ENCODE peak calls at places on chromosomes 1 and 21, in five cellular contexts. U is Peyer's patch, P is fibroblast of lung, K is GM12878, O is tibial nerve. D is an unnamed sample. For H3K4me1 and H3K36me3, the result is how much of the 10 kb centered on the place peaks cover.

GRCh38 chr1:116261227-116261626 is 111.8 kb upstream of the ATP1A1 start:
- DNase-seq in U (no peak), P (no peak), K (no peak), O (no peak), D (no peak)

GRCh38 chr21:31887596-31887920 is 14.7 kb downstream of the HUNK start:
- DNase-seq in U (no peak), P (no peak), K (no peak), O (no peak), D (no peak)

GRCh38 chr1:223859037-223859436 is 13.3 kb upstream of the TP53BP2 start:
- DNase-seq in U (no peak), P (no peak), K (no peak), O (no peak), D (no peak)

GRCh38 chr1:153614189-153614900 is 1.4 kb upstream of the S100A16 start:
- DNase-seq in U (no peak), P (no peak), K (no peak), O (no peak), D (no peak)

GRCh38 chr1:115196291-115196690 is 107.0 kb upstream of the TSPAN2 start:
- DNase-seq in U (no peak), P (no peak), K (no peak), O (no peak), D (no peak)

GRCh38 chr1:27071049-27071416 is 58.4 kb upstream of the TENT5B start:
- DNase-seq in U (no peak), P (no peak), K (no peak), O (no peak), D (no peak)

GRCh38 chr1:88890790-88891317 is 513 bp downstream of the GTF2B start:
- DNase-seq in U (peak), P (peak), K (no peak), O (no peak), D (peak)

GRCh38 chr1:50516056-50516455 is 92.8 kb upstream of the DMRTA2 start:
- DNase-seq in U (no peak), P (peak), K (no peak), O (no peak), D (no peak)

GRCh38 chr1:114154146-114154962 is 685 bp upstream of the SYT6 start:
- DNase-seq in U (no peak), P (peak), K (no peak), O (no peak), D (no peak)

GRCh38 chr1:43067856-43068751 is 104.0 kb downstream of the EBNA1BP2 start:
- DNase-seq in U (peak), P (peak), K (no peak), O (no peak), D (peak)

GRCh38 chr1:98277111-98277510 is 356.3 kb upstream of the DPYD start:
- DNase-seq in U (no peak), P (peak), K (no peak), O (no peak), D (no peak)

GRCh38 chr1:234520908-234521801 is 42.2 kb upstream of the TARBP1 start:
- DNase-seq in U (no peak), P (no peak), K (no peak), O (no peak), D (no peak)

GRCh38 chr1:37430074-37430985 is 44.0 kb upstream of the ZC3H12A start:
- DNase-seq in U (no peak), P (no peak), K (no peak), O (no peak), D (no peak)

GRCh38 chr1:87834941-87835340 is 506.3 kb downstream of the LMO4 start:
- DNase-seq in U (no peak), P (no peak), K (no peak), O (no peak), D (no peak)

GRCh38 chr1:2290595-2291510 is 62.7 kb downstream of the SKI start:
- DNase-seq in U (peak), P (peak), K (peak), O (peak), D (peak)

GRCh38 chr21:44490816-44491215 is 35.5 kb downstream of the LRRC3 start:
- DNase-seq in U (no peak), P (no peak), K (no peak), O (no peak), D (no peak)

GRCh38 chr1:16048573-16049189 is 5.1 kb downstream of the CLCNKB start:
- DNase-seq in U (no peak), P (peak), K (no peak), O (no peak), D (no peak)

GRCh38 chr1:15218287-15219279 is 28.4 kb upstream of the FHAD1 start:
- DNase-seq in U (no peak), P (peak), K (peak), O (no peak), D (no peak)

GRCh38 chr1:186617860-186618780 is 62.1 kb downstream of the PTGS2 start:
- DNase-seq in U (peak), P (peak), K (peak), O (no peak), D (peak)

GRCh38 chr1:209743145-209743482 is 12.7 kb upstream of the TRAF3IP3 start:
- DNase-seq in U (no peak), P (peak), K (no peak), O (peak), D (no peak)

DNA sequence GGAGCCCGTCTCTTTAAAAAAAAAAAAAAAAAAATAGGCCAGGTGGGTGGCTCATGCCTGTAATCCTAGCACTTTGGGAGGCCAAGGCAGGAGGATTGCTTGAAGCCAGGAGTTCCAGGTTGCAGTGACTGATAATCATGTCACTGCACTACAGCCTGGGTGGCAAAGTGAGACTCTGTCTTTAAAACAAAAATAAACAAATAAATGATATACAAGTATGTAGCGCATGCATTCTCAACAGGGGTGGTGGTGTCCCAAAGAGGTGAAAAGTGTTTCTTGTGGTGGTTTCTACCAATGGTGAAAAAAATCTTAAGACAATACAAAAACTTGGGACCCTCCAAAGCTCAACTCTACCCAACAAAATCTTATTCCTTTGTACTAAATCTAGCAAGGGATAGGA is 17.9 kb downstream of the CNN3 start:
- DNase-seq in U (no peak), P (no peak), K (no peak), O (no peak), D (no peak)
- H3K4me1 ChIP-seq in U (under half), P (under half), K (under half), O (under half), D (under half)

GRCh38 chr1:44854985-44855384 is 11.9 kb upstream of the PTCH2 start:
- DNase-seq in U (no peak), P (no peak), K (no peak), O (no peak), D (no peak)
- H3K27ac ChIP-seq in U (no peak), P (no peak), K (no peak), O (no peak), D (no peak)

DNA sequence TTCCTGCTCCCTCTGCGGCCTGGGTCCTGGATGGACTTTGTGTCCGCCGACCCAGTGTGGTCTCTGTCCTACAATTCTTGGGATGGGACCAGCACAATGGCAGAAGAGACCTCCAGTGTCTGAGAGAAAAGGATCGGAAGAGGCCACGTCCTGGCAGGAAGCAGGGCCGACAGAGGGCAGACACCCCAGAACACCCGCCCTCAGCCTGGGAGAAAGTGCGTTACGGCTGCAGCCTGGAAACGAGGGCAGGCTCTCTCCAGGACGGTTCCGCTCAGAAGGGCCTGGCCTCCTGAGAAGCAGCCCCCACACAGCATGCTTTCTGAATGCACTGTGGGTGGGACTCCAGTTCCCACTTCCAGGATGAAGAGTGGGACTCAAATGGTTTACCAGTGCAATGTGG is 35.5 kb downstream of the SLC45A1 start:
- DNase-seq in U (no peak), P (no peak), K (no peak), O (no peak), D (no peak)
- H3K36me3 ChIP-seq in U (half or more), P (under half), K (under half), O (under half), D (under half)

DNA sequence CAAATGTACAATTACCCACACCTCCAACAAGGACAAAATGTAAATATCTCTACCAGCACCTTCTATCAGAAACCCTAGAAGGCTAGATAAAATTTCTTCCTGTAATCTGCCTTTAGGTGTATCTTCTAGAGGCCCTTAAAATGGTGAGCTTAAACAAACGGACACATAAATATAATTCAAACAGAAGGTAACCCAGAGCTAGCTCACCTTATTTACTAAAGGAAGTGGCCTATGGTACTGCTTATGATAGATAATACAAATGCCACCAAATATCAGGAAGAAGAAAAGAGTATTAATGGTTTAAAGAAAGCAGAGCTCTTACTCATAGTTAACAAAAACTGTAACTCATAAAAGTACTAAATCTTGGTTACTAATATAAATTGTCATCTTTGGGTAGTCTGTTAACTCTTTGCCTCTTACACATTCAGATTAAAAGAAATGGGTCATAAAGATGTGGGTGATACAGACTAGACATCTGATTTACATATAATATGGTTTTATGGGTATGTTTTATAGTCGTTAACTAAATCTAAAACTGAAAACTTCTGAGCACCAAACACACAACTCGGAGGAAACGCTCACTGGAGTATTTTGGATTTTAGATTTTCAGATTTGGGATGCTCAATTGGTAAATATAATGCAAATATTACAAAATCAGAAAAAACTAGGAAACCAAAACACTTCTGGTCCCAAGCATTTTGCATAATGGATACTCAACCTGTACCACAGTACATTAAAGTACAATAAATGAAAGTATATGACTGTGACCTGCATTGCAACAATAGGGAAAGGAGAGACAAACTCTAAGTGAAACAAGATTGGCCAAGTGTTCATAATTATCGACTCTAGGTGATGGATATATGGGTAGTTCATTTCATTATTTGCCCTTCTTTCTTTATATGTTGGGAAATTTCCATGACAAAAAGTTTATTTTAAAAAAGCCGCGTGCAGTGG is 23.2 kb downstream of the TRIT1 start:
- DNase-seq in U (no peak), P (no peak), K (no peak), O (no peak), D (no peak)
- H3K4me1 ChIP-seq in U (under half), P (under half), K (under half), O (under half), D (under half)

D was measured in CD4-positive, CD25-positive, alpha-beta regulatory T cell.